ENCODE peak calls at places on chromosomes 1 and 21, in four cellular contexts. V, H, P and J are unnamed samples.
A peak's percentile ranks its signal among the peaks of the same experiment; 100 is the strongest.

GRCh38 chr1:56508523-56508983 is 70.8 kb downstream of the PLPP3 start:
- DNase-seq in V (no peak), H (peak; percentile 87), P (peak; percentile 76), J (peak; percentile 51)

GRCh38 chr1:14543191-14543849 is 55.2 kb upstream of the KAZN start:
- DNase-seq in V (no peak), H (no peak), P (no peak), J (no peak)

GRCh38 chr1:10209590-10209904 is 823 bp upstream of the KIF1B start:
- DNase-seq in V (no peak), H (no peak), P (no peak), J (no peak)

GRCh38 chr1:159900086-159900680 is at the start of gene CFAP45:
- DNase-seq in V (peak; percentile 44), H (peak; percentile 88), P (peak; percentile 82), J (no peak)

GRCh38 chr1:17212487-17213121 is 7.7 kb downstream of the PADI1 start:
- DNase-seq in V (no peak), H (no peak), P (peak; percentile 53), J (no peak)

GRCh38 chr1:209105769-209106168 is 477.7 kb upstream of the CAMK1G start:
- DNase-seq in V (no peak), H (no peak), P (no peak), J (no peak)

GRCh38 chr1:3139871-3140837 is 71.2 kb downstream of the PRDM16 start:
- DNase-seq in V (no peak), H (no peak), P (no peak), J (no peak)

GRCh38 chr1:193176113-193176512 is 10.3 kb downstream of the B3GALT2 start:
- DNase-seq in V (no peak), H (no peak), P (no peak), J (no peak)

GRCh38 chr21:33030633-33031032 is 4.9 kb downstream of the OLIG2 start:
- DNase-seq in V (no peak), H (no peak), P (no peak), J (no peak)

GRCh38 chr21:33028759-33029511 is 3.2 kb downstream of the OLIG2 start:
- DNase-seq in V (no peak), H (no peak), P (no peak), J (no peak)

GRCh38 chr21:33028271-33028670 is 2.5 kb downstream of the OLIG2 start:
- DNase-seq in V (no peak), H (no peak), P (no peak), J (no peak)

GRCh38 chr21:33029975-33030461 is 4.3 kb downstream of the OLIG2 start:
- DNase-seq in V (no peak), H (no peak), P (no peak), J (no peak)

DNA sequence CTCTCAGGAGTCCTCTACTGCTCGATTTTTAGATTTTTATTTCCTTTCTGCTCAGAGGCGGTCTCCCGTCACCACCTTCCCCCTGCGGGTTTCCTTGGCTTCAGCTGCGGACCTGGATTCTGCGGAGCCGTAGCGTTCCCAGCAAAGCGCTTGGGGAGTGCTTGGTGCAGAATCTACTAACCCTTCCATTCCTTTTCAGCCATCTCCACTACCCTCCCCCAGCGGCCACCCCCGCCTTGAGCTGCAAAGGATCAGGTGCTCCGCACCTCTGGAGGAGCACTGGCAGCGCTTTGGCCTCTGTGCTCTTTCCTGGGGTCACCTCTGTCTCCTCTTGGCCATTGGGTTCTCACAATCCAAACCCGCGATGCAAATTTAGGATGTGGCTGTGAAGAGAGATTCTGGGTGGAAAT is 3.8 kb downstream of the OLIG2 start:
- DNase-seq in V (no peak), H (no peak), P (no peak), J (no peak)
- H3K27me3 ChIP-seq in V (no peaks in the 10 kb centered on the region), H (peaks cover 5% of the 10 kb centered on the region), P (peaks cover 56% of the 10 kb centered on the region), J (peaks cover 96% of the 10 kb centered on the region)

GRCh38 chr1:84757301-84757700 is 67.0 kb upstream of the SSX2IP start:
- DNase-seq in V (no peak), H (no peak), P (no peak), J (no peak)

GRCh38 chr1:84756455-84757082 is 66.3 kb upstream of the SSX2IP start:
- DNase-seq in V (no peak), H (no peak), P (no peak), J (no peak)

GRCh38 chr1:84762664-84763063 is 72.4 kb upstream of the SSX2IP start:
- DNase-seq in V (no peak), H (no peak), P (no peak), J (no peak)

GRCh38 chr1:84758968-84759491 is 68.8 kb upstream of the SSX2IP start:
- DNase-seq in V (no peak), H (no peak), P (no peak), J (no peak)

GRCh38 chr1:84759756-84760155 is 69.5 kb upstream of the SSX2IP start:
- DNase-seq in V (no peak), H (no peak), P (no peak), J (no peak)
- TF ChIP-seq CTCF in V (no peak), H (no peak), P (no peak), J (no peak)

DNA sequence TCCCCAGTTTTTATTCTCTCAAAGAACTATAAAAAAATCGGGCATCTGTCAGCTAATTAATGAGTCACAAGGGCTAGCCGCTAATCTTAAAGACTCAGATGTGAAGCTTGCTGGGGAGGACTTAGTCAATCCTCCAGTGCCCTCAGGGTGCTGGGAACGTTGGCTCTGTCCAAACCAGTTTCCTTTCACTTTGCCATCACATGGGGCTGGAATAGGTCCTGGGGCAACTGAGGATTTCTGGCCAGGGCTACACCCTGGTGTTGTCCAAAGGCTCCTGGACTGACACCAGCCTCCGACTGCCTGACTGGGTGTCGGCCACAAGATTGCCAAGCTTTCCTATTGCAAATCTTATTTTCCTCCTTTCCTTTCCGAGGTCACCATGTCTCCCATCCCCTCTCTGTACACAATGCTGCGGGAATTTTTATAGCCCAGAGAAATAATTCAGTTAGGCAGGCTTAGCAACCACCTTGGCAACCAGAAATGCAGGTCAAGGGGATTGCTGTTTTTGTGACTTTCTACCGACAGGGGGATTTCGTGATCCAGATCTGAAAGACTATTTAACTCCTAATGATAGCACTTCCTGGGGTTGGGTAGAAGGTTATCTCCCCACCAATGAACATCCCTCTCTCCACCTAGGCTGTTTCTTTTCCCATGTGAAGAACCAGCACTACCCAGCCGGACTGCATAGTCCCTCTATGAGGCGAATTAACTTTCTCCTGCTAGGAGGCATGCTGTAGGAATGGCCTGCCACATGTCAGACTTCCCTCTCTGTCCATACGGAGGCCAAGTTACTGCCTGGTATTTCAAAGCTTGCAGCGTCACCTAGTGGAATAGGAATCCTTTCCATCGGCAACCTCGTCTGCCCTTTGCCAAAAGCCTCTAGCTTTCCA is 29.9 kb upstream of the CTBS start:
- DNase-seq in V (no peak), H (no peak), P (peak; percentile 53), J (no peak)
- H3K4me3 ChIP-seq in V (no peak overlapping the region), H (peak overlapping the region; percentile 6), P (peak overlapping the region; percentile 47), J (no peak overlapping the region)

DNA sequence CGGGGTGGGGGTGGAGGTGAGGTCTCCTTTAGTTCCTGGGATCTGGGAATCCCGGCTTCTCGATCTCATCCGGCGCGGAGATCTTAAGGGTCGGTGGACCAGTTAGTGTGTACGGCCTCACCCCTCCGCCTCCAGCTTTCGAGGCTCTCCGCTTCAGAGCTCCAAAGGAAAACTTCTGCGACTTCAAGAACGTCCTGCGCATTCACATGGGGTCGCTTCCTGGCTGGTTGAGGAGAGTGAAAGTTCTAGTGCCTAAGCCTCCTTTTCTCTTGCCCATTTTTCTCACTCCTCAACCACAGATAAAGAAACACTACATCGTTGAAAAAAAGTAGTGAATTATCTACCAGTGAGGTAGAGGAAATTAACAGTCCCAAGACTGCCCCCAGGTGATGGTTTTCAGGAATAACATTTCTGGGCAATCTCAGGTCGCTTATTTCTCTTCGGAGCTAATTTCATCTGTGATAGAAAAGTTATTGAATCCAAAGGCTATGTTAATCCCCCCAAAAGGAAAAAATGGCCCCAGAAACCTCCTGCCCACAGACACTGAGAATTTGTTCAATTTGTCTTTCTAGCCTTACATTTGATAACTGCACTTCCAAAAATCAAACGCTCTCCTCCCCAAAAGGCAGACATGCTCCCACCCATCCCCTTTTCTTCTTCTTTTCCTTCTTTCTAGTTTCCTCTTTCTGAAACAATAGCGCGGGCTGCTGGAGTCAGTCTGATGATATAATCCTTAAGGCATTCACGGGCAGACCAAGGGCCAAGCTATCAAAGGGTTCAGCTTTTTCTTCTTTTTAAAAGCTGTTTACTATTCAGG is 20.5 kb upstream of the TBX15 start:
- DNase-seq in V (no peak), H (no peak), P (no peak), J (peak; percentile 31)
- H3K27me3 ChIP-seq in V (peaks cover 2% of the 10 kb centered on the region), H (peaks cover 3% of the 10 kb centered on the region), P (peaks cover 6% of the 10 kb centered on the region), J (peaks cover 43% of the 10 kb centered on the region)

DNA sequence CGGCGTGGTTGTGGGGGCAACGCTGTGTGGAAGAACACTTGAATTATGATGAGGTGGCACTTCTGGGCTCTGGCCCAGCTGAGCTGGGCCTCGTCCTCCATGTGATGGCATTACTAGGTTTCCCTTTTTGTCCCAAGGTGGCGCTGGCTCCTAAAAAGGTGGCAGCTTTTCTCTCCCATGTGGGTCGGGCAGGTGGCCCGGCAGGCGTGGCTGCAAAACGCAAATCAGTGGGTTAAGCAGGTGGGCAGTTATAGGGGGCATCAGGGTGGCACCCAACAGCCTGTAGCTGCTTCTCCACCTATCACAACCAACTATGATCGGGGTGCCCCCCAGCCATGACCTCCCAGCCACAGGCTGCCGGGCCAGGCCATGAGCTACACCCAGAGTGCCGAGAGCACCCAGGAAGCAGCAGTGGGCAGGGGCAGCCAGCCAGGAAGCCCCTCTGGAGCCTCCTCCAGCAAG is 59.6 kb downstream of the KCNAB2 start:
- DNase-seq in V (no peak), H (no peak), P (peak; percentile 32), J (no peak)
- TF ChIP-seq CTCF in V (no peak), H (no peak), P (no peak), J (no peak)

GRCh38 chr1:236103646-236104218 is 38.6 kb upstream of the GPR137B start:
- DNase-seq in V (no peak), H (peak; percentile 26), P (no peak), J (no peak)
- H3K4me3 ChIP-seq in V (no peak overlapping the region), H (no peak overlapping the region), P (no peak overlapping the region), J (no peak overlapping the region)

GRCh38 chr21:44596068-44596725 is 3.9 kb upstream of the KRTAP10-6 start:
- DNase-seq in V (no peak), H (no peak), P (no peak), J (peak; percentile 43)

GRCh38 chr21:44598031-44598430 is 2.4 kb upstream of the KRTAP10-7 start:
- DNase-seq in V (no peak), H (no peak), P (no peak), J (no peak)

GRCh38 chr21:44593598-44594405 is 1.5 kb upstream of the KRTAP10-6 start:
- DNase-seq in V (no peak), H (no peak), P (no peak), J (no peak)

GRCh38 chr21:44592446-44593365 is at the start of gene KRTAP10-6:
- DNase-seq in V (no peak), H (no peak), P (peak; percentile 42), J (no peak)

DNA sequence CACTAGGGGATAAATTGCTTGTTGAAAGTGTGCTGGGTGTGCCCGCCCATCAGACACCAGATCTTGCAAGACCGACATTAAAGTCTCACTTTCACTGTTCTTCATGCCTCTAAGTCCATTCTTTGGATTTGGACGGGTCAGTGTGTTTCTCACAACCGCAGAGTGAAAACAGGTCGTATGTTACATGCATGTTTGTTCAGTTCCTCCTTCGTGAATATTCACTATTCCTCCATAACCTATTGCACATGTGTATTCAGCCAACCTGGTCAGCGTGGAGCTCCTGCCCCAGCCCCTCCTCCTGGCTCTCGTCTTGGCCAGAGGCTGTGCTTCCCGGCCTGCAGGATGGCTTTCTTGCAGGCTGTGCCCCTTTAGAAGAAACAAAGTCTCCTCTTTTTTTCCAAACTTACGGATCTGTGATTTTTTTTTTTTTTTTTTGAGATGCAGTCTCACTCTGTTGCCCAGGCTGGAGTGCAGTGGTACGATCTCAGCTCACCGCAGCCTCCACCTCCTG is 2.2 kb upstream of the KRTAP10-6 start:
- DNase-seq in V (no peak), H (no peak), P (no peak), J (no peak)
- H3K27me3 ChIP-seq in V (no peaks in the 10 kb centered on the region), H (no peaks in the 10 kb centered on the region), P (peaks cover 9% of the 10 kb centered on the region), J (peaks cover 14% of the 10 kb centered on the region)